ENCODE peak calls at places on chromosome 15, in six cellular contexts. M, Y, V, C, G and B are unnamed samples.

GRCh38 chr15:51105430-51106016 is 10.8 kb upstream of the TNFAIP8L3 start:
- DNase-seq in G (no peak), Y (no peak), V (no peak), M (no peak), C (no peak), B (no peak)

GRCh38 chr15:52100807-52101206 is 11.8 kb downstream of the BCL2L10 start:
- DNase-seq in G (peak), Y (peak), V (peak), C (no peak), M (no peak), B (peak)

GRCh38 chr15:52784799-52785671 is 5.1 kb downstream of the ONECUT1 start:
- DNase-seq in V (no peak), M (no peak), Y (no peak), G (no peak), C (peak), B (no peak)

GRCh38 chr15:92884459-92884812 is 15.7 kb upstream of the CHD2 start:
- DNase-seq in G (peak), Y (no peak), V (no peak), M (no peak), C (no peak), B (no peak)

GRCh38 chr15:91632176-91632575 is 221.3 kb upstream of the SLCO3A1 start:
- DNase-seq in G (no peak), M (no peak), C (no peak), V (no peak), Y (no peak), B (no peak)

GRCh38 chr15:59410448-59410896 is 27.5 kb upstream of the FAM81A start:
- DNase-seq in M (peak), Y (no peak), C (peak), G (no peak), V (peak), B (no peak)

GRCh38 chr15:80695099-80695910 is at the start of gene ABHD17C:
- DNase-seq in V (no peak), M (peak), C (peak), G (peak), Y (peak), B (peak)

GRCh38 chr15:97115764-97116075 is 785.2 kb downstream of the NR2F2 start:
- DNase-seq in V (no peak), G (no peak), C (no peak), M (no peak), Y (no peak), B (no peak)

GRCh38 chr15:58934521-58934920 is 1.0 kb upstream of the SLTM start:
- DNase-seq in G (no peak), V (no peak), C (no peak), M (no peak), Y (no peak), B (no peak)

GRCh38 chr15:43998607-43999006 is 171.8 kb downstream of the WDR76 start:
- DNase-seq in V (no peak), Y (peak), G (peak), M (no peak), C (no peak), B (no peak)

GRCh38 chr15:92429378-92430066 is 35.8 kb downstream of the ST8SIA2 start:
- DNase-seq in V (no peak), G (peak), Y (peak), C (no peak), M (peak), B (peak)

GRCh38 chr15:28961391-28961790 is 75.6 kb downstream of the APBA2 start:
- DNase-seq in V (no peak), Y (no peak), M (no peak), G (no peak), C (no peak), B (no peak)

GRCh38 chr15:23854535-23855252 is 167.6 kb upstream of the NDN start:
- DNase-seq in G (no peak), C (no peak), V (no peak), Y (no peak), M (no peak), B (no peak)

GRCh38 chr15:89243046-89243690 is 611 bp upstream of the FANCI start:
- DNase-seq in Y (no peak), G (no peak), V (no peak), C (no peak), M (no peak), B (no peak)

GRCh38 chr15:68507447-68507846 is 71.3 kb upstream of the CORO2B start:
- DNase-seq in C (no peak), M (no peak), G (no peak), Y (no peak), V (no peak), B (no peak)

GRCh38 chr15:93035953-93036810 is 52.8 kb downstream of the RGMA start:
- DNase-seq in M (peak), C (peak), G (peak), V (no peak), Y (peak), B (peak)

GRCh38 chr15:42845581-42845980 is 75.0 kb downstream of the TTBK2 start:
- DNase-seq in M (no peak), G (no peak), Y (no peak), C (peak), V (no peak), B (no peak)

GRCh38 chr15:76903251-76903681 is 1.9 kb downstream of the SCAPER start:
- DNase-seq in C (peak), Y (peak), G (peak), M (no peak), V (peak), B (peak)

GRCh38 chr15:98923159-98923558 is 84.4 kb downstream of the PGPEP1L start:
- DNase-seq in C (no peak), Y (no peak), V (no peak), G (no peak), M (no peak), B (no peak)

GRCh38 chr15:87672309-87672897 is 584.1 kb downstream of the NTRK3 start:
- DNase-seq in M (peak), G (peak), V (no peak), C (no peak), Y (peak), B (no peak)

GRCh38 chr15:31292391-31293020 is 34.1 kb upstream of the KLF13 start:
- DNase-seq in C (peak), M (no peak), G (no peak), Y (no peak), V (no peak), B (no peak)

GRCh38 chr15:29698030-29698701 is 124.1 kb downstream of the TJP1 start:
- DNase-seq in C (peak), M (peak), Y (no peak), V (no peak), G (peak), B (no peak)

GRCh38 chr15:64460206-64460736 is at the start of gene ZNF609:
- DNase-seq in Y (peak), V (no peak), M (peak), C (peak), G (peak), B (peak)

GRCh38 chr15:28942521-28943035 is 56.8 kb downstream of the APBA2 start:
- DNase-seq in V (no peak), M (no peak), C (no peak), Y (no peak), G (no peak), B (no peak)

GRCh38 chr15:31273258-31273941 is 53.2 kb upstream of the KLF13 start:
- DNase-seq in M (no peak), Y (no peak), C (no peak), G (no peak), V (no peak), B (peak)

GRCh38 chr15:56817266-56817665 is 84.0 kb upstream of the ZNF280D start:
- DNase-seq in V (no peak), M (no peak), C (no peak), Y (no peak), G (peak), B (no peak)

GRCh38 chr15:64767203-64767602 is 8.2 kb downstream of the RBPMS2 start:
- DNase-seq in G (no peak), C (no peak), V (no peak), M (no peak), Y (peak), B (no peak)

GRCh38 chr15:68252925-68253534 is 23.5 kb upstream of the CLN6 start:
- DNase-seq in Y (peak), G (peak), M (peak), C (peak), V (peak), B (peak)

GRCh38 chr15:47473857-47474256 is 243.4 kb upstream of the SEMA6D start:
- DNase-seq in Y (no peak), C (no peak), M (no peak), G (peak), V (no peak), B (no peak)

GRCh38 chr15:57235186-57235585 is 141.1 kb upstream of the CGNL1 start:
- DNase-seq in M (no peak), Y (no peak), V (no peak), G (no peak), C (no peak), B (no peak)

GRCh38 chr15:25900901-25901300 is 37.8 kb upstream of the ATP10A start:
- DNase-seq in C (no peak), V (no peak), M (no peak), G (no peak), Y (no peak), B (no peak)

GRCh38 chr15:65375871-65376552 is 1.8 kb downstream of the IGDCC3 start:
- DNase-seq in G (no peak), C (no peak), M (no peak), Y (no peak), V (no peak), B (no peak)

GRCh38 chr15:50697109-50697797 is 10.7 kb upstream of the TRPM7 start:
- DNase-seq in M (no peak), Y (no peak), C (no peak), V (no peak), G (no peak), B (no peak)

GRCh38 chr15:48682949-48683651 is 37.6 kb upstream of the FBN1 start:
- DNase-seq in G (no peak), M (no peak), V (no peak), Y (no peak), C (peak), B (no peak)

GRCh38 chr15:79970921-79971434 is at the start of gene BCL2A1:
- DNase-seq in C (no peak), G (peak), Y (peak), M (peak), V (peak), B (peak)

GRCh38 chr15:58546635-58547627 is 115.1 kb downstream of the LIPC start:
- DNase-seq in G (peak), M (peak), V (no peak), C (peak), Y (peak), B (no peak)

GRCh38 chr15:74318376-74319137 is 48.9 kb downstream of the CYP11A1 start:
- DNase-seq in G (no peak), C (no peak), M (no peak), Y (no peak), V (no peak), B (peak)

GRCh38 chr15:67013696-67014095 is 51.7 kb upstream of the SMAD3 start:
- DNase-seq in C (no peak), M (no peak), Y (no peak), V (no peak), G (peak), B (no peak)

GRCh38 chr15:91884604-91885003 is 31.1 kb downstream of the SLCO3A1 start:
- DNase-seq in V (no peak), G (no peak), C (no peak), M (no peak), Y (no peak), B (no peak)

GRCh38 chr15:34582461-34583357 is 742 bp downstream of the GOLGA8B start:
- DNase-seq in Y (peak), M (peak), G (peak), V (no peak), C (no peak), B (peak)

GRCh38 chr15:34584321-34584668 is 844 bp upstream of the GOLGA8B start:
- DNase-seq in M (no peak), V (no peak), G (no peak), C (no peak), Y (no peak), B (peak)

GRCh38 chr15:34581043-34581365 is 2.4 kb downstream of the GOLGA8B start:
- DNase-seq in C (no peak), Y (no peak), G (no peak), V (no peak), M (no peak), B (no peak)

GRCh38 chr15:34584996-34585395 is 1.5 kb upstream of the GOLGA8B start:
- DNase-seq in G (no peak), C (no peak), Y (no peak), V (no peak), M (no peak), B (no peak)

DNA sequence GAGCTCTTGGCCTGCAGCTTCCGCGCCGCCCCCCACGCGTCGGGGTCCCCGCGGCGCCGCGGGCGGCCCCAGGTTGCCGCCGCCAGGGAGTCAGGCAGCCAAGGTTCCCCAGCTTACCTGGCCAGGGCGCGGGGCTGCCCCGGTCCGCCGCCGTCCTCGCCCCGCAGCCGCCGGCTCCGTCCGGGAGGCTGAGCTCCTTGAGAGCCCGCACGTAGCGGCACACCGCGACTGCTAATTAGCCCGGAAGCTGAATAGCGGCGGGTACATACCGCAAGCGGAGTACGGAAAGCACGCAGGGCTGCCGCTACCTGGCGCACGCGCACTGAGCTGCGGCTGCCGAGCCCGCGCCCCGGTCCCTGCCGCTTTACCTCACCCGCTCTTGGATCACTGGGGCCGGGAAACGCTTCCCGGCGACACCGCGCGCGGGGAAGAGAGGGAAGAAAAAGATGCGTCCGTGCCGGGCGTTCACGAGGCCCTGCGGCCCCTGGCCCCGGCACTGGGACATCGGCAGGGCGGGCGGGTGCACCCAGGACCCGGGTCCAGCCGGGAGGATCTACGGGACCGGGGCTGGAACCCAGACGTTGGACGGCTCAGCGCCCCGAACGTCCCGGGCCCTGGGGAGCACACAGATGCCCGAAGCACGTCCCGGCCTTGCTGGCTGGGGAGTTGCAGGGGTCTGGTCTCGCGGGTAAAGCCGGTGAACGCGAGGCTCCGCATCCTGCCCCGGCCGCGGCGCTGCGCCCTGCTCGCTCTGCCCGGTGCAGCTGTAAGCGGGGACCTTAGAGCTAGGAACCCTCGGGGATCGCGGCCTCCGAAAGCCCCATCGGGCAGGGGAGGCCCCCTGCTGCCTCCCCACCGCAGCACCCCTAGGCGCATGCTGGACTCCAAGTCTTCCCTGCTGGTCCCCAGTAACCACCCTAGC is at the start of gene GOLGA8B:
- DNase-seq in Y (peak), G (peak), C (peak), V (no peak), M (peak), B (peak)
- TF ChIP-seq POLR2A in Y (peak), G (peak), C (peak), V (peak), M (peak), B (peak)

GRCh38 chr15:77975332-77976119 is 102.0 kb downstream of the TBC1D2B start:
- DNase-seq in G (no peak), V (no peak), M (no peak), Y (no peak), C (no peak), B (no peak)

GRCh38 chr15:77974098-77974414 is 103.5 kb downstream of the TBC1D2B start:
- DNase-seq in C (no peak), Y (no peak), M (no peak), V (no peak), G (no peak), B (peak)

GRCh38 chr15:77969055-77969454 is 108.5 kb downstream of the TBC1D2B start:
- DNase-seq in V (no peak), Y (no peak), G (no peak), M (no peak), C (no peak), B (no peak)

GRCh38 chr15:77980094-77980493 is 97.4 kb downstream of the TBC1D2B start:
- DNase-seq in Y (no peak), M (no peak), C (no peak), G (no peak), V (no peak), B (no peak)

GRCh38 chr15:77974416-77975331 is 102.8 kb downstream of the TBC1D2B start:
- DNase-seq in C (no peak), M (no peak), Y (no peak), G (no peak), V (no peak), B (no peak)
- TF ChIP-seq MAX in C (no peak), M (no peak), Y (no peak), G (no peak), V (no peak), B (no peak)

GRCh38 chr15:37773111-37773860 is 161.2 kb upstream of the TMCO5A start:
- DNase-seq in Y (no peak), M (no peak), V (no peak), G (no peak), C (no peak), B (no peak)
- TF ChIP-seq MYC in Y (no peak), M (no peak), V (no peak), G (no peak), C (no peak), B (no peak)

GRCh38 chr15:70762469-70763119 is 764 bp downstream of the UACA start:
- DNase-seq in Y (no peak), G (peak), M (peak), C (no peak), V (no peak), B (peak)
- TF ChIP-seq POLR2A in Y (no peak), G (no peak), M (no peak), C (no peak), V (no peak), B (no peak)

GRCh38 chr15:101006931-101007687 is 88.0 kb downstream of the LRRK1 start:
- DNase-seq in C (peak), Y (peak), V (peak), G (peak), M (peak), B (peak)
- TF ChIP-seq MAX in C (peak), Y (no peak), V (no peak), G (no peak), M (peak), B (no peak)

DNA sequence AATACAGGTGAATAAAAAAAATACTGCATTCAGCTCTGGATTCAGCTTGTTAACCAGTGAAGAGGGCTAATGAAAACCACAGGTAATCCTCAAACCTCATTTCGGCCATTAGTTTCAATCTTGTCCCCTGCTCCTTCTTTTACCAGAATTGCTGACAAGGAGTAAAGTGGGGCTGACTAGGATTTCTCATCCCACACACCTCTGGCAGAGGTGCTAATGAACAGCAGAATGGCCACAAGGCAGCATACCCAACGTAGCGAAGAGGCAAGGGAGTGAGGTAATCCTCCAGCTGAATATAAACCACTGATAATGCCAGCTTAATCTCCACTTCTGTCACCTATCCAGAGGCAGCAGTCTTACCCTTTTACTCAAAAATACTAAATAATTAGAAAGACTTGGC is 248.8 kb upstream of the CDIN1 start:
- DNase-seq in V (no peak), Y (no peak), G (no peak), C (no peak), M (no peak), B (no peak)
- TF ChIP-seq MYC in V (no peak), Y (no peak), G (no peak), C (no peak), M (no peak), B (no peak)

GRCh38 chr15:90481023-90481422 is 48.7 kb upstream of the CRTC3 start:
- DNase-seq in M (no peak), G (no peak), V (no peak), C (no peak), Y (no peak), B (peak)
- TF ChIP-seq POLR2A in M (no peak), G (no peak), V (no peak), C (no peak), Y (no peak), B (no peak)